ENCODE peak calls at places on chromosomes 3 and 15, in five cellular contexts. N is psoas muscle, X is breast epithelium, P is fibroblast of lung, Q is BJ. Z is an unnamed sample.

GRCh38 chr15:52567886-52568568 is 803 bp downstream of the ARPP19 start:
- DNase-seq in N (no peak), X (peak), P (no peak), Q (peak), Z (peak)

GRCh38 chr3:59979542-59979941 is 929.7 kb upstream of the CFAP20DC start:
- DNase-seq in N (no peak), X (no peak), P (no peak), Q (no peak), Z (no peak)

GRCh38 chr3:71498053-71498452 is 85.5 kb downstream of the FOXP1 start:
- DNase-seq in N (no peak), X (no peak), P (no peak), Q (no peak), Z (no peak)

GRCh38 chr15:82047493-82048446 is 2.0 kb upstream of the MEX3B start:
- DNase-seq in N (no peak), X (no peak), P (peak), Q (no peak), Z (peak)

GRCh38 chr3:53696401-53697172 is 149.6 kb downstream of the CHDH start:
- DNase-seq in N (no peak), X (no peak), P (peak), Q (no peak), Z (no peak)

GRCh38 chr3:46312996-46313395 is 40.9 kb upstream of the CCR2 start:
- DNase-seq in N (no peak), X (no peak), P (peak), Q (no peak), Z (peak)

GRCh38 chr3:165839296-165840076 is 2.3 kb upstream of the BCHE start:
- DNase-seq in N (no peak), X (no peak), P (peak), Q (no peak), Z (no peak)

GRCh38 chr15:68192804-68193521 is 12.2 kb downstream of the CALML4 start:
- DNase-seq in N (no peak), X (no peak), P (no peak), Q (no peak), Z (no peak)

GRCh38 chr3:117719316-117719926 is 1009.8 kb downstream of the TUSC7 start:
- DNase-seq in N (no peak), X (no peak), P (peak), Q (no peak), Z (peak)

GRCh38 chr15:38516636-38517035 is 48.0 kb downstream of the RASGRP1 start:
- DNase-seq in N (no peak), X (no peak), P (no peak), Q (no peak), Z (no peak)

GRCh38 chr3:134663646-134664456 is 13.0 kb upstream of the KY start:
- DNase-seq in N (peak), X (no peak), P (no peak), Q (no peak), Z (no peak)

GRCh38 chr3:73383470-73384049 is 241.2 kb downstream of the PDZRN3 start:
- DNase-seq in N (no peak), X (no peak), P (no peak), Q (no peak), Z (no peak)

GRCh38 chr15:27958911-27959598 is 140.1 kb downstream of the OCA2 start:
- DNase-seq in N (no peak), X (no peak), P (no peak), Q (no peak), Z (no peak)

GRCh38 chr15:85485956-85486567 is 105.7 kb downstream of the AKAP13 start:
- DNase-seq in N (no peak), X (peak), P (peak), Q (no peak), Z (peak)

GRCh38 chr3:157532529-157533297 is 29.5 kb upstream of the VEPH1 start:
- DNase-seq in N (no peak), X (no peak), P (peak), Q (peak), Z (peak)

GRCh38 chr3:72449551-72449950 is 398.7 kb downstream of the SHQ1 start:
- DNase-seq in N (no peak), X (no peak), P (no peak), Q (peak), Z (no peak)

GRCh38 chr3:185365281-185366211 is 2.6 kb downstream of the MAP3K13 start:
- DNase-seq in N (no peak), X (peak), P (no peak), Q (no peak), Z (no peak)

GRCh38 chr3:173870976-173871375 is 473.4 kb downstream of the NLGN1 start:
- DNase-seq in N (no peak), X (no peak), P (no peak), Q (no peak), Z (no peak)

GRCh38 chr3:23950303-23950702 is 5.2 kb downstream of the NR1D2 start:
- DNase-seq in N (no peak), X (no peak), P (no peak), Q (no peak), Z (no peak)

GRCh38 chr3:160450846-160451245 is 1.3 kb upstream of the TRIM59 start:
- DNase-seq in N (no peak), X (no peak), P (peak), Q (peak), Z (no peak)
- TF ChIP-seq CTCF in N (no peak), X (no peak), P (peak), Q (peak), Z (no peak)

GRCh38 chr3:12774619-12775018 is 15.6 kb upstream of the TMEM40 start:
- DNase-seq in N (no peak), X (no peak), P (no peak), Q (no peak), Z (no peak)
- TF ChIP-seq CTCF in N (no peak), X (no peak), P (no peak), Q (no peak), Z (no peak)

GRCh38 chr3:152443212-152444023 is 174.7 kb downstream of the MBNL1 start:
- DNase-seq in N (no peak), X (no peak), P (peak), Q (no peak), Z (no peak)

GRCh38 chr3:152446495-152446894 is 177.8 kb downstream of the MBNL1 start:
- DNase-seq in N (no peak), X (no peak), P (no peak), Q (no peak), Z (no peak)

GRCh38 chr3:152445227-152445626 is 176.5 kb downstream of the MBNL1 start:
- DNase-seq in N (no peak), X (no peak), P (no peak), Q (no peak), Z (no peak)

GRCh38 chr3:152447509-152447908 is 178.8 kb downstream of the MBNL1 start:
- DNase-seq in N (no peak), X (no peak), P (no peak), Q (no peak), Z (no peak)

DNA sequence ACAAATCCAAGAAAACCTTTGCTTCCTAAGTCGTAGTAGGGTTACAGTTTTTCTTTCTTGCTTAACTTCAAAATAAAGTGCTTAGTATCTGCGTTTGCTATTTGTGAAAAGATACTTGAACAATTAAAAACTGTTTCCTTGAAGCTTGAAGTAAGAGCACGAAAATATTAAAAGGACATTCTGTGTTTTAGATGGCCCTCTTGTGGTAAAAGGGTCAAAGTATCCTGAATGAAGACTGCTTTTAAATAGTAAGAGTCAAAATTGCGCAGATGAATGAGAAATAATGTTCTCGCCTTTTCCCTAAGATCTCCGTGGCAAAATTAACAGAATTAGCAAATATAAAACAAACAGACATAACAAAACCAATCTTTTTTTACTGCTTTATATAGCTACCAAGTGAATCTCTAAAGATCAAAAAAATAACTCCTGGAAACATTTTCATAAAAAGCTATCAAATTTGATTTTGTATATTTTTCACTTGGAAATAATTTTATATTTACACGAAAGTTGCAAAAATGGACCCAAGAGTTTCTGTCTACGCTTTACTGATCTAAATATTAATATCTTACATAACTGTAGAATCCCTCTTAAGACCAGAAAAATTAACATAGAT is 175.4 kb downstream of the MBNL1 start:
- DNase-seq in N (no peak), X (no peak), P (peak), Q (peak), Z (peak)
- TF ChIP-seq CTCF in N (peak), X (peak), P (peak), Q (peak), Z (peak)

DNA sequence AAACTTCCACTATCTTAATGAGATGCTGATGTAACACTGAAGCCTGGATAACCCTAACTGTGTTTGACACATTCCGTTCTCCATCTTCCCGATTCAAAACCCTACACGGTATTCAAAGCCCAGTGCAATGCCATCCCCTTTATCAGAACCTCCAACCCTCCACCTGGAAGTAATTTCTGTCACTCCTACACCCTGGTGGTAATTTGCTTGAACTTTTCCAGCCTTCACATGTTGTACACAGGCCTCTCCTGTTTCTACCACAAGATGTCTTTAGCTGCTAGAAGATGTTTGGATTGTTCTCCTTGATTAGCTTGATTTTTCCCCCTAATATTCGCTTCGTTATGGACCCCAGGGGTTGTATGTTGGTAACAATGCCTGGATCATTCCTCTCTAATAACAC is 208.9 kb downstream of the CHST2 start:
- DNase-seq in N (no peak), X (no peak), P (no peak), Q (no peak), Z (no peak)
- TF ChIP-seq CTCF in N (no peak), X (no peak), P (peak), Q (peak), Z (no peak)

GRCh38 chr3:38020342-38020726 is 9.1 kb downstream of the PLCD1 start:
- DNase-seq in N (no peak), X (no peak), P (no peak), Q (no peak), Z (no peak)
- TF ChIP-seq CTCF in N (no peak), X (no peak), P (no peak), Q (no peak), Z (no peak)

GRCh38 chr3:8932507-8932906 is 30.8 kb downstream of the RAD18 start:
- DNase-seq in N (no peak), X (no peak), P (no peak), Q (no peak), Z (no peak)

GRCh38 chr3:8937064-8938020 is 25.9 kb downstream of the RAD18 start:
- DNase-seq in N (no peak), X (no peak), P (peak), Q (peak), Z (peak)

GRCh38 chr3:8942115-8942514 is 21.2 kb downstream of the RAD18 start:
- DNase-seq in N (no peak), X (no peak), P (no peak), Q (no peak), Z (no peak)

GRCh38 chr3:8942746-8943488 is 20.4 kb downstream of the RAD18 start:
- DNase-seq in N (no peak), X (no peak), P (no peak), Q (no peak), Z (no peak)

GRCh38 chr3:8938021-8938420 is 25.3 kb downstream of the RAD18 start:
- DNase-seq in N (no peak), X (no peak), P (peak), Q (no peak), Z (no peak)
- TF ChIP-seq CTCF in N (no peak), X (peak), P (peak), Q (peak), Z (peak)

GRCh38 chr3:177284383-177284881 is 87.2 kb upstream of the TBL1XR1 start:
- DNase-seq in N (peak), X (no peak), P (peak), Q (no peak), Z (peak)
- TF ChIP-seq CTCF in N (no peak), X (no peak), P (no peak), Q (no peak), Z (no peak)

DNA sequence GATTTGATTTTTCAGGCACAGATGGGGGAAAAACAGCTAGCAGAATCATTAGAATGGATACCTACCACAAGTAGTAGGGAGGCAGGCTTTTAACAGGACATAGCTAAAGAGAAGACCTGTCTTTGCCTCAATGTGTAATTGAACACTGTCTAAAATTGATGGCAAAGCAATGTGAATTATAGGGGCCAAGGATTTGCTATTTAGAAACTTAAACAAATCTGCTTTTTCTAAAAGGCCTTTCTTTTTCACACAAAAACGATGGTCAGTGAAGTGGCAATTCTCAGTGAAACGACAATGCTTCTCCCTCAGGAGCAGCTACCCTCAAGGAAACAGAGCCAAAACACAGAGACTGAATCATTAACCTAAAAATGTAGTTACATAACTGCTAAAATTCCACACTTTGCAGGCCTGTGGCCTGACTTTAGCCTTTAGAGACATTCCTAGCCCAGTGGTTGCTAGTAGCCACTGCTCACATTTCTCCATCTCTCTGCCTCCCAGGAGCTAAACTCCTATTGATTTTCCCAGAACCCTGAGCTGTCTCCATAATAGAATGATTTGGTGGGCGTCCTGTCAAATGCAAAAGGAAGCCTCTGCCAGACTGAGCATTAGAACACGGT is 630.2 kb upstream of the KCNMB2 start:
- DNase-seq in N (no peak), X (no peak), P (peak), Q (peak), Z (peak)
- TF ChIP-seq CTCF in N (no peak), X (no peak), P (peak), Q (peak), Z (no peak)

GRCh38 chr3:42442640-42443039 is 32.2 kb upstream of the LYZL4 start:
- DNase-seq in N (no peak), X (no peak), P (no peak), Q (no peak), Z (no peak)
- TF ChIP-seq CTCF in N (no peak), X (no peak), P (peak), Q (peak), Z (no peak)

GRCh38 chr15:98382139-98382538 is 266.2 kb upstream of the IGF1R start:
- DNase-seq in N (no peak), X (no peak), P (no peak), Q (no peak), Z (no peak)
- TF ChIP-seq CTCF in N (no peak), X (no peak), P (no peak), Q (no peak), Z (no peak)

Z was measured in RWPE1.